ENCODE peak calls at places on chromosome 2, in seven cellular contexts. One of them, this sample, is unnamed.

GRCh38 chr2:125681976-125682805 is 973.8 kb upstream of the GYPC start:
- DNase-seq in lung: no peak
- DNase-seq in keratinocyte: no peak
- DNase-seq in choroid plexus epithelial cell: no peak
- DNase-seq in GM12865: no peak
- DNase-seq in sigmoid colon: no peak
- DNase-seq in CD4-positive, alpha-beta T cell: no peak
- DNase-seq in this sample: no peak

GRCh38 chr2:128289439-128289838 is 29.2 kb downstream of the HS6ST1 start:
- DNase-seq in lung: no peak
- DNase-seq in keratinocyte: no peak
- DNase-seq in choroid plexus epithelial cell: no peak
- DNase-seq in GM12865: no peak
- DNase-seq in sigmoid colon: no peak
- DNase-seq in CD4-positive, alpha-beta T cell: no peak
- DNase-seq in this sample: no peak

GRCh38 chr2:230077851-230078547 is 9.3 kb upstream of the SLC16A14 start:
- DNase-seq in lung: no peak
- DNase-seq in keratinocyte: no peak
- DNase-seq in choroid plexus epithelial cell: no peak
- DNase-seq in GM12865: no peak
- DNase-seq in sigmoid colon: no peak
- DNase-seq in CD4-positive, alpha-beta T cell: no peak
- DNase-seq in this sample: no peak

GRCh38 chr2:24824966-24825882 is 32.0 kb downstream of the CENPO start:
- DNase-seq in lung: no peak
- DNase-seq in keratinocyte: peak
- DNase-seq in choroid plexus epithelial cell: no peak
- DNase-seq in GM12865: peak
- DNase-seq in sigmoid colon: peak
- DNase-seq in CD4-positive, alpha-beta T cell: no peak
- DNase-seq in this sample: no peak

GRCh38 chr2:236049981-236050380 is 118.2 kb downstream of the GBX2 start:
- DNase-seq in lung: no peak
- DNase-seq in keratinocyte: no peak
- DNase-seq in choroid plexus epithelial cell: peak
- DNase-seq in GM12865: peak
- DNase-seq in sigmoid colon: no peak
- DNase-seq in CD4-positive, alpha-beta T cell: no peak
- DNase-seq in this sample: no peak

GRCh38 chr2:55120634-55121359 is 70.5 kb upstream of the RTN4 start:
- DNase-seq in lung: no peak
- DNase-seq in keratinocyte: no peak
- DNase-seq in choroid plexus epithelial cell: peak
- DNase-seq in GM12865: no peak
- DNase-seq in sigmoid colon: no peak
- DNase-seq in CD4-positive, alpha-beta T cell: no peak
- DNase-seq in this sample: no peak

GRCh38 chr2:150063432-150063889 is 424.0 kb downstream of the RND3 start:
- DNase-seq in lung: no peak
- DNase-seq in keratinocyte: no peak
- DNase-seq in choroid plexus epithelial cell: peak
- DNase-seq in GM12865: no peak
- DNase-seq in sigmoid colon: no peak
- DNase-seq in CD4-positive, alpha-beta T cell: no peak
- DNase-seq in this sample: no peak

GRCh38 chr2:64654063-64654811 is 524 bp upstream of the SERTAD2 start:
- DNase-seq in lung: peak
- DNase-seq in keratinocyte: no peak
- DNase-seq in choroid plexus epithelial cell: peak
- DNase-seq in GM12865: peak
- DNase-seq in sigmoid colon: peak
- DNase-seq in CD4-positive, alpha-beta T cell: peak
- DNase-seq in this sample: no peak

GRCh38 chr2:68812256-68812655 is 58.9 kb downstream of the BMP10 start:
- DNase-seq in lung: peak
- DNase-seq in keratinocyte: no peak
- DNase-seq in choroid plexus epithelial cell: no peak
- DNase-seq in GM12865: no peak
- DNase-seq in sigmoid colon: no peak
- DNase-seq in CD4-positive, alpha-beta T cell: no peak
- DNase-seq in this sample: no peak

GRCh38 chr2:62501059-62501458 is 4.9 kb downstream of the TMEM17 start:
- DNase-seq in lung: no peak
- DNase-seq in keratinocyte: no peak
- DNase-seq in choroid plexus epithelial cell: no peak
- DNase-seq in GM12865: no peak
- DNase-seq in sigmoid colon: no peak
- DNase-seq in CD4-positive, alpha-beta T cell: no peak
- DNase-seq in this sample: no peak

GRCh38 chr2:200300065-200300464 is 6.4 kb upstream of the SPATS2L start:
- DNase-seq in lung: no peak
- DNase-seq in keratinocyte: no peak
- DNase-seq in choroid plexus epithelial cell: no peak
- DNase-seq in GM12865: no peak
- DNase-seq in sigmoid colon: no peak
- DNase-seq in CD4-positive, alpha-beta T cell: no peak
- DNase-seq in this sample: no peak

GRCh38 chr2:66930499-66931165 is 466.5 kb upstream of the ETAA1 start:
- DNase-seq in lung: no peak
- DNase-seq in keratinocyte: no peak
- DNase-seq in choroid plexus epithelial cell: no peak
- DNase-seq in GM12865: no peak
- DNase-seq in sigmoid colon: no peak
- DNase-seq in CD4-positive, alpha-beta T cell: no peak
- DNase-seq in this sample: no peak

GRCh38 chr2:172380436-172381274 is 46.7 kb upstream of the ITGA6 start:
- DNase-seq in lung: no peak
- DNase-seq in keratinocyte: no peak
- DNase-seq in choroid plexus epithelial cell: peak
- DNase-seq in GM12865: no peak
- DNase-seq in sigmoid colon: no peak
- DNase-seq in CD4-positive, alpha-beta T cell: no peak
- DNase-seq in this sample: no peak

GRCh38 chr2:222878877-222879601 is 18.2 kb downstream of the ACSL3 start:
- DNase-seq in lung: no peak
- DNase-seq in keratinocyte: no peak
- DNase-seq in choroid plexus epithelial cell: peak
- DNase-seq in GM12865: no peak
- DNase-seq in sigmoid colon: no peak
- DNase-seq in CD4-positive, alpha-beta T cell: no peak
- DNase-seq in this sample: no peak

GRCh38 chr2:170305711-170306110 is 127.8 kb downstream of the MYO3B start:
- DNase-seq in lung: no peak
- DNase-seq in keratinocyte: no peak
- DNase-seq in choroid plexus epithelial cell: no peak
- DNase-seq in GM12865: no peak
- DNase-seq in sigmoid colon: no peak
- DNase-seq in CD4-positive, alpha-beta T cell: no peak
- DNase-seq in this sample: no peak

GRCh38 chr2:177589191-177589590 is 196.6 kb downstream of the AGPS start:
- DNase-seq in lung: no peak
- DNase-seq in keratinocyte: no peak
- DNase-seq in choroid plexus epithelial cell: no peak
- DNase-seq in GM12865: no peak
- DNase-seq in sigmoid colon: no peak
- DNase-seq in CD4-positive, alpha-beta T cell: no peak
- DNase-seq in this sample: no peak

GRCh38 chr2:65020943-65021528 is 31.8 kb downstream of the SLC1A4 start:
- DNase-seq in lung: no peak
- DNase-seq in keratinocyte: no peak
- DNase-seq in choroid plexus epithelial cell: no peak
- DNase-seq in GM12865: no peak
- DNase-seq in sigmoid colon: no peak
- DNase-seq in CD4-positive, alpha-beta T cell: no peak
- DNase-seq in this sample: no peak

GRCh38 chr2:128550801-128551416 is 232.2 kb upstream of the HS6ST1 start:
- DNase-seq in lung: no peak
- DNase-seq in keratinocyte: no peak
- DNase-seq in choroid plexus epithelial cell: no peak
- DNase-seq in GM12865: no peak
- DNase-seq in sigmoid colon: no peak
- DNase-seq in CD4-positive, alpha-beta T cell: no peak
- DNase-seq in this sample: no peak

GRCh38 chr2:222320441-222321395 is 21.9 kb upstream of the PAX3 start:
- DNase-seq in lung: no peak
- DNase-seq in keratinocyte: no peak
- DNase-seq in choroid plexus epithelial cell: peak
- DNase-seq in GM12865: no peak
- DNase-seq in sigmoid colon: no peak
- DNase-seq in CD4-positive, alpha-beta T cell: no peak
- DNase-seq in this sample: no peak

GRCh38 chr2:119707117-119708087 is 28.4 kb downstream of the TMEM177 start:
- DNase-seq in lung: no peak
- DNase-seq in keratinocyte: no peak
- DNase-seq in choroid plexus epithelial cell: no peak
- DNase-seq in GM12865: no peak
- DNase-seq in sigmoid colon: no peak
- DNase-seq in CD4-positive, alpha-beta T cell: no peak
- DNase-seq in this sample: no peak

GRCh38 chr2:156083707-156084494 is 248.6 kb downstream of the NR4A2 start:
- DNase-seq in lung: no peak
- DNase-seq in keratinocyte: no peak
- DNase-seq in choroid plexus epithelial cell: no peak
- DNase-seq in GM12865: no peak
- DNase-seq in sigmoid colon: no peak
- DNase-seq in CD4-positive, alpha-beta T cell: no peak
- DNase-seq in this sample: no peak

GRCh38 chr2:96665083-96665569 is 22.6 kb downstream of the FER1L5 start:
- DNase-seq in lung: peak
- DNase-seq in keratinocyte: peak
- DNase-seq in choroid plexus epithelial cell: peak
- DNase-seq in GM12865: no peak
- DNase-seq in sigmoid colon: peak
- DNase-seq in CD4-positive, alpha-beta T cell: no peak
- DNase-seq in this sample: no peak

GRCh38 chr2:231926761-231927565 is 767 bp upstream of the NPPC start:
- DNase-seq in lung: no peak
- DNase-seq in keratinocyte: no peak
- DNase-seq in choroid plexus epithelial cell: peak
- DNase-seq in GM12865: peak
- DNase-seq in sigmoid colon: peak
- DNase-seq in CD4-positive, alpha-beta T cell: no peak
- DNase-seq in this sample: no peak
- TF ChIP-seq CTCF in lung: no peak
- TF ChIP-seq CTCF in keratinocyte: peak
- TF ChIP-seq CTCF in choroid plexus epithelial cell: no peak
- TF ChIP-seq CTCF in GM12865: peak
- TF ChIP-seq CTCF in sigmoid colon: no peak
- TF ChIP-seq CTCF in CD4-positive, alpha-beta T cell: no peak
- TF ChIP-seq CTCF in this sample: no peak

DNA sequence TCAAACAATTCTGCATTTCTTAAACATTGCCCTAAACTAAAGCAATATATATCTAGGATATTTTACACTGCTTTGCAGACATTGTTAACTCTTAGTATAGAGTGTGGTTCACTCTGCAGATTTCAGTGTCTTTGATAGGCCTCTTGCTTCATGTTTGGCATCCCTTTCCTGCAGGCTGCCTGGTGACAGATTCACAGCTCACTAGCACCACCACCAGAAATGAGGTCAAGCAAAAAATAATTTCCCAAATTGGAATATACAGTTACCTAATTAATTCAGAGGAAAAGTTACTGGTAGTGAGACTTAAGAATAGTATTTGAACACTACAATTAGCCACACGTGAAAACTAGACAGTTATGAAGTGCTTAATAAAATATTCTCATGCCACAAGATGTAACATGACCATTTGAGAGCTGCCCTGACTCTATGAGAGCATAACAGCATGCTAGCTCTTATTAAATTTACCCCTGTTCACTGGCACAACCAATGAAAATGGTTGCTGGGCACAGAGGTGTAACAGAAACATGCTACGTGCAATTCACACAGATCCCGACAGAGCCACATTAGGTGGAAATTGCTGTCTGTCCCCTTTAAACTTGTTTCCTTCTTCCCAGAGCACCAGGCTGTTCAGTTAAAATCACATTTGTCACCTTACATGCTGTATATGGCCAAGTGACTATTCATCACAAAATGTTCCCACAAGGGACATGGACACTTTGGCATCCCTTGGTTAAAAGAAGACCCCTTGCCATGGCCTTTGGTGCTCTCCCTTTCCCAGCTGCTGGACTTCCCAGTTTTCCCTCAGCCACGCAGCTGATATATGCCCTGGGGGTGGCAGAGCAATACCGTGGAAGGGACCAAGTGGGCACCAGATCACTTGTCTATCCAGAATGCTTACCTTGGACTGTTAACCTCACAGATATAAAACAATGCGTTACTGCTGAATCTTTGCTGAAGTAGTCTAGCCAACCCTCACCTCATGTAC is 35.7 kb downstream of the PAIP2B start:
- DNase-seq in lung: no peak
- DNase-seq in keratinocyte: no peak
- DNase-seq in choroid plexus epithelial cell: peak
- DNase-seq in GM12865: no peak
- DNase-seq in sigmoid colon: no peak
- DNase-seq in CD4-positive, alpha-beta T cell: no peak
- DNase-seq in this sample: no peak
- TF ChIP-seq CTCF in lung: no peak
- TF ChIP-seq CTCF in keratinocyte: peak
- TF ChIP-seq CTCF in choroid plexus epithelial cell: peak
- TF ChIP-seq CTCF in GM12865: no peak
- TF ChIP-seq CTCF in sigmoid colon: no peak
- TF ChIP-seq CTCF in CD4-positive, alpha-beta T cell: no peak
- TF ChIP-seq CTCF in this sample: peak

DNA sequence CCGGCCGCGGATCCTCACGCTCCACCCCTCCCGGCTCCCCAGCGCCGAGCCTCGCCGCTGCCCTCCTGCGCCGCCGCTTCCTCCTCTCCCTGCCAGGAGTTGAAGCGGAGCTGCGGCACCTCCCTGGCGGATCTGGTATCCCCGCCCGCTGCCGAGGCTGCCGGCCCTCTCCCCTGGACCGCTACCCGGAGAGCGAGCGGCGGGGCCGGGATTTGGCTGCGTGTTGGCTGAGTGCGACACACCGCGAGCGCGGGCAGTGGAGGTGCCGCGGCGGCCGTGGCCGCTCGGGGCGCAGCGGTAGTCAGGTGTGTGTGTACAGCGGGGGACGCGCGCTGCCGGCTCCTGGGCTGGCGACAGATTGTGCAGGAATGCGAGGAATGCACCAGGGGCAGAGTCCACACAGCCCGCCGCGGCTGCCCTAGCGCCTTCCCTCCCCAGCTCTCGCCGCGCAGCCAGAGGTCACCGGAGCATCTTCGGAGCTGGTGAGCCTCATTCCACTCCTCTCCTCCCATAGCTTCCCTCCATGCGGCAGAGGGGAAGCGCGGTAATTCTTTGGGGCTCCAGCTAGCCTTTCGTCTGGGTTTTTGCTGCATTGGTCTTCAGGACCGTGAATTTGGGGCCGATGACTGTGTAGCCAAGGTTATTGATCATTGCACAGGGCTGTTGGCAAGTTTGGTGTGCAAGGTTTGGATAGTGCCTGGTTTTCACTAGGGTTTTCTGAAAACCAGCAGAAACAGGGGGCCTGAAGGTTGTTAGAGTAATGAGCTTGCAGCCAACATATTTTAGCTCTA is 1.3 kb downstream of the PKP4 start:
- DNase-seq in lung: peak
- DNase-seq in keratinocyte: no peak
- DNase-seq in choroid plexus epithelial cell: peak
- DNase-seq in GM12865: peak
- DNase-seq in sigmoid colon: peak
- DNase-seq in CD4-positive, alpha-beta T cell: peak
- DNase-seq in this sample: peak
- TF ChIP-seq CTCF in lung: no peak
- TF ChIP-seq CTCF in keratinocyte: peak
- TF ChIP-seq CTCF in choroid plexus epithelial cell: peak
- TF ChIP-seq CTCF in GM12865: peak
- TF ChIP-seq CTCF in sigmoid colon: peak
- TF ChIP-seq CTCF in CD4-positive, alpha-beta T cell: peak
- TF ChIP-seq CTCF in this sample: peak

GRCh38 chr2:168830958-168831357 is 28.5 kb downstream of the NOSTRIN start:
- DNase-seq in lung: no peak
- DNase-seq in keratinocyte: no peak
- DNase-seq in choroid plexus epithelial cell: no peak
- DNase-seq in GM12865: no peak
- DNase-seq in sigmoid colon: no peak
- DNase-seq in CD4-positive, alpha-beta T cell: no peak
- DNase-seq in this sample: no peak
- TF ChIP-seq CTCF in lung: no peak
- TF ChIP-seq CTCF in keratinocyte: no peak
- TF ChIP-seq CTCF in choroid plexus epithelial cell: no peak
- TF ChIP-seq CTCF in GM12865: no peak
- TF ChIP-seq CTCF in sigmoid colon: no peak
- TF ChIP-seq CTCF in CD4-positive, alpha-beta T cell: no peak
- TF ChIP-seq CTCF in this sample: no peak

This sample was measured in progenitor cell of endocrine pancreas.